ENCODE peak calls at places on chromosomes 6 and 20, in seven cellular contexts. P is endothelial cell of umbilical vein, K is WTC11, U is kidney epithelial cell, Z is GM23338, N is AG04449, E is GM10248. T is an unnamed sample.

GRCh38 chr6:111862314-111862713 is 10.9 kb downstream of the FYN start:
- DNase-seq in P (no peak), K (no peak), U (no peak), Z (no peak), N (no peak), E (no peak), T (no peak)

GRCh38 chr6:148996815-148997214 is 250.0 kb downstream of the UST start:
- DNase-seq in P (no peak), K (no peak), U (no peak), Z (no peak), N (no peak), E (no peak), T (no peak)

GRCh38 chr6:45584127-45584526 is 206.4 kb upstream of the SUPT3H start:
- DNase-seq in P (no peak), K (no peak), U (no peak), Z (no peak), N (no peak), E (no peak), T (no peak)

GRCh38 chr6:8674088-8674487 is 238.7 kb upstream of the SLC35B3 start:
- DNase-seq in P (no peak), K (no peak), U (no peak), Z (no peak), N (no peak), E (peak; percentile 13), T (no peak)

GRCh38 chr20:47551841-47552240 is 50.2 kb downstream of the NCOA3 start:
- DNase-seq in P (no peak), K (no peak), U (no peak), Z (peak; percentile 39), N (no peak), E (no peak), T (no peak)

GRCh38 chr6:48369100-48369499 is 258.1 kb upstream of the PTCHD4 start:
- DNase-seq in P (no peak), K (no peak), U (no peak), Z (no peak), N (no peak), E (no peak), T (no peak)

GRCh38 chr6:79031821-79032590 is 46.0 kb downstream of the PHIP start:
- DNase-seq in P (no peak), K (no peak), U (no peak), Z (no peak), N (peak; percentile 75), E (no peak), T (no peak)

GRCh38 chr20:44273231-44274215 is 26.4 kb downstream of the GDAP1L1 start:
- DNase-seq in P (no peak), K (no peak), U (no peak), Z (no peak), N (no peak), E (peak; percentile 57), T (no peak)

GRCh38 chr6:26199773-26200728 is 112.8 kb downstream of the HFE start:
- DNase-seq in P (no peak), K (no peak), U (no peak), Z (peak; percentile 52), N (no peak), E (no peak), T (no peak)

GRCh38 chr20:49519777-49520359 is 37.4 kb upstream of the KCNB1 start:
- DNase-seq in P (no peak), K (no peak), U (no peak), Z (peak; percentile 41), N (no peak), E (no peak), T (no peak)

GRCh38 chr6:126199482-126199881 is 140.4 kb upstream of the CENPW start:
- DNase-seq in P (no peak), K (no peak), U (no peak), Z (no peak), N (no peak), E (no peak), T (no peak)

GRCh38 chr6:168929871-168930450 is 323.7 kb downstream of the THBS2 start:
- DNase-seq in P (no peak), K (no peak), U (no peak), Z (no peak), N (no peak), E (no peak), T (no peak)

GRCh38 chr6:90658497-90658896 is 71.6 kb upstream of the MAP3K7 start:
- DNase-seq in P (no peak), K (no peak), U (no peak), Z (no peak), N (no peak), E (no peak), T (no peak)

GRCh38 chr20:19079536-19080299 is 132.7 kb upstream of the SLC24A3 start:
- DNase-seq in P (no peak), K (no peak), U (no peak), Z (no peak), N (no peak), E (no peak), T (no peak)

GRCh38 chr6:149451361-149452061 is 33.3 kb downstream of the ZC3H12D start:
- DNase-seq in P (no peak), K (peak; percentile 44), U (no peak), Z (peak; percentile 55), N (no peak), E (no peak), T (peak; percentile 34)

GRCh38 chr20:62925420-62926228 is 681 bp downstream of the DIDO1 start:
- DNase-seq in P (no peak), K (no peak), U (no peak), Z (no peak), N (no peak), E (peak; percentile 32), T (no peak)

GRCh38 chr20:17910828-17911294 is 57.7 kb downstream of the SNX5 start:
- DNase-seq in P (peak; percentile 52), K (no peak), U (peak; percentile 63), Z (peak; percentile 30), N (peak; percentile 63), E (no peak), T (no peak)

GRCh38 chr6:39843305-39844020 is 51.3 kb downstream of the DAAM2 start:
- DNase-seq in P (no peak), K (no peak), U (no peak), Z (no peak), N (no peak), E (no peak), T (no peak)

GRCh38 chr6:169289671-169290408 is 36.2 kb upstream of the THBS2 start:
- DNase-seq in P (no peak), K (no peak), U (no peak), Z (no peak), N (no peak), E (no peak), T (no peak)

GRCh38 chr6:163565140-163565539 is 150.6 kb downstream of the QKI start:
- DNase-seq in P (no peak), K (no peak), U (no peak), Z (no peak), N (no peak), E (no peak), T (no peak)

GRCh38 chr6:90715093-90715655 is 128.3 kb upstream of the MAP3K7 start:
- DNase-seq in P (no peak), K (no peak), U (no peak), Z (no peak), N (no peak), E (no peak), T (no peak)

GRCh38 chr6:132811276-132811675 is 3.1 kb upstream of the RPS12 start:
- DNase-seq in P (no peak), K (no peak), U (no peak), Z (no peak), N (no peak), E (no peak), T (no peak)

DNA sequence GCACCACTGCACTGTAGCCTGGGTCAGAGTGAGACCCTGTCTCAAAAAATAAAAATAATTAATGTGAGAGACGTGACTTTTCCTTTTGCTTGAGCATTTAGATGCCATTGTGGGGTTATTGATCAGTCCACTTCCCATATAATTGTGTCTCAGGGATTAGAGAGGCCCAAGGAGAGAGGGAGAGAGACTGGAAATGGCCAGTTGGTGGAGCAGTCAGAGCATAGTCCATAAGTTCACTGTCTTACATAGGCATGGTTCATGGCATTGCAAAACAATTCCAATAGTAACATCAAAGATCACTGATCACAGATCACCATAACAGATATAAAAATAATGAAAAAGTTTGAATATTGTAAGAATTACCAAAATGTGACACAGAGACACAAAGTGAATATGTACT is 15.2 kb upstream of the SDHAF4 start:
- DNase-seq in P (no peak), K (no peak), U (no peak), Z (no peak), N (no peak), E (no peak), T (no peak)
- TF ChIP-seq CTCF in P (no peak), K (no peak), U (no peak), Z (peak; percentile 26), N (no peak), E (no peak), T (no peak)

GRCh38 chr20:46151936-46152335 is 33.8 kb downstream of the CD40 start:
- DNase-seq in P (no peak), K (peak; percentile 77), U (no peak), Z (peak; percentile 80), N (no peak), E (peak; percentile 68), T (no peak)
- TF ChIP-seq CTCF in P (peak; percentile 25), K (peak; percentile 51), U (peak; percentile 43), Z (peak; percentile 75), N (peak; percentile 9), E (peak; percentile 20), T (peak; percentile 55)

DNA sequence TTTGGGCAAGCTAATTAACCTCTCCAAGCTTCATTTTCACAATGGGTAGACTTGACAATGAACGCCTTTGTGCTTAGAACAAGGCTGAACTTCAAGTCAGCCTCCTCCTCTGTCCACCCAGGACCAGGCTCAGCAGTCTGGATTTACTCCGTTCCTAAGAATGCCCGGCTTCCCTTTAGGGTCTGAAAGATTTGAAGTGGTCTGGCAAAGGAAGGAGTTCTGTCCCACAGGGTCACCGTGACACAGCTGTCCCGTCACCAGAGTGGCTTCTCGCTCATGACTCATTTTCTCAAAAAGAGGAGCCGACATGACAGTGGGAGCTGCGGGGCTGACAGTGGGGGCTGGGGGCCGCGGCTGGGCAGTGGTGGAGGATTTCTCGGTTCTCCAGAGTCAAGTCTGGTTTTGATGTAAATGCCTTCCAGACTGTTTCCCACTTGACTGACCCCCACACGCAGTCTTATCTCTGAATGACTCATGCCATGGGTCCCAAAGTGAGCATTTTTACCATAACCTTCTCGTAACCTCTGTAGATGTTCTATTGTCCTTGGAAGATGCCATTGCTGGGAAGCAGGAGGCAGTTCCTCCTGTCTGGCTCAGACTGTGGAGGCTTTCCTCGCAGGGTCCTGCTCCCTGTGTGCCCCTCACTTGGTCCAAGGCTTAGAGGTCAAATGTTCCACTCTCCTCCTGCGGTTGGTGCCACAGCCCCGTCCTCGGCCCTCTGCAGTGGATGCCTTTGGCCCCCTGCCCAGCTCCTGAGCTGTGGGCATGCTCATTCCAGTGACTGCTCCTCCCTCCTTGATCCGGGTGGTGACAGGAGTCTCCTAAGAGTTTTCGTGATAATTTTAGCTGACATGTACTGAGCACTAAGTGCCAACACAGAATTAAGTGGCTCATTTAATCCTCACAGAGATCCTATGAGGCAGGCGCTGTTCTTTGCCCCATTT is 253.1 kb downstream of the FNDC1 start:
- DNase-seq in P (no peak), K (no peak), U (no peak), Z (no peak), N (no peak), E (no peak), T (no peak)
- TF ChIP-seq CTCF in P (no peak), K (no peak), U (no peak), Z (no peak), N (no peak), E (no peak), T (no peak)

DNA sequence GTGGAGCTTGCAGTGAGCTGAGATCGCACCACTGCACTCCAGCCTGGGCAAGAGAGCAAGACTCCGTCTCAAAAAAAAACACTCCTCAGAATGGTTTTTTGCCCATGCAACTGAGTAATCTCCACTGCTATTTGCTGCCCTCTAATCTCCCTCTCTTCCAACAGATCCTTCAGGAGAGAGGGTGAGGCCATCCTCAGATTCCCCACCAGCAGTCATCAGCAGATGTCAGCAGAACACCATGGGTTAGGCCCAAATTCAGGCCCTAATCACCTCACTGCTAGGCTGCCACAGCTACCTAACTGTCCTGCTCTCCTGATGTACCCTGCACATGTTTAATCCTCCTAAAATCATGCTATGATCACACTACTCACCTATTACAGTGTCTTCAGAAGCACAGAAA is 63.2 kb upstream of the BEND6 start:
- DNase-seq in P (no peak), K (no peak), U (no peak), Z (peak; percentile 26), N (no peak), E (no peak), T (no peak)
- TF ChIP-seq CTCF in P (no peak), K (no peak), U (no peak), Z (peak; percentile 19), N (peak; percentile 22), E (no peak), T (no peak)

T was measured in progenitor cell of endocrine pancreas.